ENCODE peak calls at places on chromosomes 3 and 15, in four cellular contexts. One of them, this sample, is unnamed.
A peak's percentile ranks its signal among the peaks of the same experiment; 100 is the strongest.

GRCh38 chr3:157021679-157022078 is 138.3 kb downstream of the CCNL1 start:
- DNase-seq in GM12878: no peak
- DNase-seq in K562: no peak
- DNase-seq in HL-60: no peak
- DNase-seq in this sample: no peak

GRCh38 chr15:70095387-70096214 is 2.1 kb downstream of the TLE3 start:
- DNase-seq in HL-60: no peak
- DNase-seq in GM12878: no peak
- DNase-seq in K562: no peak
- DNase-seq in this sample: no peak

GRCh38 chr3:52225452-52226228 is at the start of gene TLR9:
- DNase-seq in GM12878: peak; percentile 71
- DNase-seq in K562: no peak
- DNase-seq in HL-60: peak; percentile 89
- DNase-seq in this sample: peak; percentile 67

GRCh38 chr3:179108091-179108490 is 36.5 kb upstream of the ZMAT3 start:
- DNase-seq in K562: no peak
- DNase-seq in HL-60: no peak
- DNase-seq in GM12878: no peak
- DNase-seq in this sample: no peak

GRCh38 chr3:12878026-12878636 is 36.8 kb upstream of the RPL32 start:
- DNase-seq in HL-60: no peak
- DNase-seq in GM12878: no peak
- DNase-seq in K562: peak; percentile 52
- DNase-seq in this sample: no peak

GRCh38 chr15:40367038-40367672 is 9.1 kb downstream of the DISP2 start:
- DNase-seq in GM12878: no peak
- DNase-seq in HL-60: no peak
- DNase-seq in K562: no peak
- DNase-seq in this sample: no peak

GRCh38 chr3:141994856-141995255 is 118.4 kb downstream of the ATP1B3 start:
- DNase-seq in K562: no peak
- DNase-seq in HL-60: no peak
- DNase-seq in GM12878: no peak
- DNase-seq in this sample: no peak

GRCh38 chr3:71127463-71128243 is 455.9 kb downstream of the FOXP1 start:
- DNase-seq in GM12878: no peak
- DNase-seq in HL-60: no peak
- DNase-seq in K562: peak; percentile 33
- DNase-seq in this sample: no peak

GRCh38 chr3:58349792-58350626 is 17.3 kb downstream of the PXK start:
- DNase-seq in GM12878: peak; percentile 87
- DNase-seq in K562: no peak
- DNase-seq in HL-60: no peak
- DNase-seq in this sample: peak; percentile 25

GRCh38 chr3:149551500-149551899 is 77.0 kb downstream of the TM4SF4 start:
- DNase-seq in GM12878: no peak
- DNase-seq in HL-60: no peak
- DNase-seq in K562: no peak
- DNase-seq in this sample: no peak

GRCh38 chr15:20294651-20295237 is 246.9 kb downstream of the GOLGA6L6 start:
- DNase-seq in K562: no peak
- DNase-seq in GM12878: no peak
- DNase-seq in HL-60: no peak
- DNase-seq in this sample: no peak

GRCh38 chr3:175146258-175146657 is 287.1 kb downstream of the NAALADL2 start:
- DNase-seq in GM12878: no peak
- DNase-seq in HL-60: no peak
- DNase-seq in K562: no peak
- DNase-seq in this sample: no peak

GRCh38 chr15:58399737-58400136 is 32.1 kb upstream of the LIPC start:
- DNase-seq in K562: peak; percentile 32
- DNase-seq in GM12878: no peak
- DNase-seq in HL-60: no peak
- DNase-seq in this sample: no peak

GRCh38 chr3:153070153-153070868 is 91.7 kb upstream of the RAP2B start:
- DNase-seq in K562: peak; percentile 60
- DNase-seq in HL-60: peak; percentile 94
- DNase-seq in GM12878: no peak
- DNase-seq in this sample: no peak

GRCh38 chr15:92693922-92694331 is 38.4 kb upstream of the FAM174B start:
- DNase-seq in HL-60: no peak
- DNase-seq in K562: peak; percentile 55
- DNase-seq in GM12878: no peak
- DNase-seq in this sample: no peak

GRCh38 chr3:107957506-107957905 is 133.3 kb downstream of the CD47 start:
- DNase-seq in HL-60: no peak
- DNase-seq in GM12878: no peak
- DNase-seq in K562: no peak
- DNase-seq in this sample: no peak

GRCh38 chr15:100853676-100854440 is 25.8 kb upstream of the ALDH1A3 start:
- DNase-seq in HL-60: no peak
- DNase-seq in GM12878: no peak
- DNase-seq in K562: no peak
- DNase-seq in this sample: no peak

GRCh38 chr3:148540266-148540665 is 157.4 kb upstream of the AGTR1 start:
- DNase-seq in GM12878: no peak
- DNase-seq in HL-60: no peak
- DNase-seq in K562: no peak
- DNase-seq in this sample: no peak

GRCh38 chr3:119675188-119675874 is 1.9 kb downstream of the COX17 start:
- DNase-seq in K562: no peak
- DNase-seq in GM12878: no peak
- DNase-seq in HL-60: no peak
- DNase-seq in this sample: no peak

GRCh38 chr15:51349156-51349844 is 7.8 kb downstream of the GLDN start:
- DNase-seq in K562: no peak
- DNase-seq in GM12878: no peak
- DNase-seq in HL-60: no peak
- DNase-seq in this sample: no peak

GRCh38 chr15:31034152-31034551 is 42.7 kb upstream of the MTMR10 start:
- DNase-seq in K562: no peak
- DNase-seq in GM12878: no peak
- DNase-seq in HL-60: no peak
- DNase-seq in this sample: no peak

GRCh38 chr3:101803152-101803782 is 24.3 kb downstream of the NXPE3 start:
- DNase-seq in K562: peak; percentile 72
- DNase-seq in GM12878: no peak
- DNase-seq in HL-60: peak; percentile 41
- DNase-seq in this sample: no peak

GRCh38 chr15:39869858-39870515 is 50.1 kb downstream of the GPR176 start:
- DNase-seq in HL-60: no peak
- DNase-seq in K562: no peak
- DNase-seq in GM12878: no peak
- DNase-seq in this sample: no peak

GRCh38 chr15:47603026-47603425 is 114.3 kb upstream of the SEMA6D start:
- DNase-seq in GM12878: no peak
- DNase-seq in K562: no peak
- DNase-seq in HL-60: no peak
- DNase-seq in this sample: no peak

GRCh38 chr15:42059661-42060476 is 34.5 kb downstream of the PLA2G4D start:
- DNase-seq in K562: peak; percentile 68
- DNase-seq in GM12878: no peak
- DNase-seq in HL-60: no peak
- DNase-seq in this sample: no peak

DNA sequence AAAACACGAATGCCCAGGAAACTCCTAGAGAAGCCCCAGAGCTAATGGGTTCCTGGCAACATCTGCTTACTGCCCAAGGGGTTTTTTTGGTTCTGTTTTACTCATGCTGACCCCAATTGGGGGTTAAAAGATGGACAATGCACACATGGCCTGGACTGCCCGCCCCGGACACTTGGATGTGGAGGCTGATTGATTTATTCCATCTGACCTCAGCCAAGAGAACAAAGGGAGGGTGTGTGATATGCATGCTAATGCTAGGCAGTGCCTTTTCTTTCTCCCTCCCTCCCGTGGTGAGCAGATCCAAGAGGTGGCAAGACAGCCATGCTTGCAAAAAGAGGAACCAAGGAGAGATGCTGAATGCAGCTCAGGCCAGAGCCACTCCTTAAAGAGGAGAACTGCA is 3.3 kb upstream of the LRTM1 start:
- DNase-seq in HL-60: no peak
- DNase-seq in GM12878: no peak
- DNase-seq in K562: no peak
- DNase-seq in this sample: no peak
- TF ChIP-seq SPI1 in HL-60: no peak
- TF ChIP-seq SPI1 in GM12878: no peak
- TF ChIP-seq SPI1 in K562: no peak
- TF ChIP-seq SPI1 in this sample: no peak

GRCh38 chr3:194998948-194999347 is 272.0 kb downstream of the XXYLT1 start:
- DNase-seq in HL-60: no peak
- DNase-seq in K562: no peak
- DNase-seq in GM12878: no peak
- DNase-seq in this sample: no peak

GRCh38 chr3:194996746-194997145 is 274.2 kb downstream of the XXYLT1 start:
- DNase-seq in K562: no peak
- DNase-seq in GM12878: no peak
- DNase-seq in HL-60: no peak
- DNase-seq in this sample: no peak

GRCh38 chr3:194995922-194996321 is 275.0 kb downstream of the XXYLT1 start:
- DNase-seq in K562: no peak
- DNase-seq in GM12878: no peak
- DNase-seq in HL-60: no peak
- DNase-seq in this sample: no peak

GRCh38 chr3:194999491-194999890 is 271.5 kb downstream of the XXYLT1 start:
- DNase-seq in GM12878: no peak
- DNase-seq in K562: no peak
- DNase-seq in HL-60: no peak
- DNase-seq in this sample: no peak

GRCh38 chr3:194998417-194998816 is 272.5 kb downstream of the XXYLT1 start:
- DNase-seq in K562: no peak
- DNase-seq in GM12878: no peak
- DNase-seq in HL-60: no peak
- DNase-seq in this sample: no peak
- TF ChIP-seq SPI1 in K562: no peak
- TF ChIP-seq SPI1 in GM12878: no peak
- TF ChIP-seq SPI1 in HL-60: no peak
- TF ChIP-seq SPI1 in this sample: no peak

GRCh38 chr3:45665101-45665572 is 24.1 kb upstream of the SACM1L start:
- DNase-seq in K562: peak; percentile 92
- DNase-seq in HL-60: peak; percentile 40
- DNase-seq in GM12878: peak; percentile 25
- DNase-seq in this sample: no peak
- TF ChIP-seq SPI1 in K562: no peak
- TF ChIP-seq SPI1 in HL-60: no peak
- TF ChIP-seq SPI1 in GM12878: no peak
- TF ChIP-seq SPI1 in this sample: no peak

GRCh38 chr3:18424213-18424861 is 802 bp downstream of the SATB1 start:
- DNase-seq in HL-60: no peak
- DNase-seq in K562: no peak
- DNase-seq in GM12878: no peak
- DNase-seq in this sample: no peak
- TF ChIP-seq SPI1 in HL-60: no peak
- TF ChIP-seq SPI1 in K562: no peak
- TF ChIP-seq SPI1 in GM12878: no peak
- TF ChIP-seq SPI1 in this sample: no peak

GRCh38 chr3:46858996-46859710 is 4.1 kb downstream of the MYL3 start:
- DNase-seq in K562: no peak
- DNase-seq in GM12878: no peak
- DNase-seq in HL-60: no peak
- DNase-seq in this sample: no peak
- TF ChIP-seq SPI1 in K562: no peak
- TF ChIP-seq SPI1 in GM12878: no peak
- TF ChIP-seq SPI1 in HL-60: no peak
- TF ChIP-seq SPI1 in this sample: no peak

GRCh38 chr3:61996351-61996750 is 377.0 kb downstream of the FEZF2 start:
- DNase-seq in K562: no peak
- DNase-seq in GM12878: no peak
- DNase-seq in HL-60: no peak
- DNase-seq in this sample: no peak
- TF ChIP-seq SPI1 in K562: no peak
- TF ChIP-seq SPI1 in GM12878: no peak
- TF ChIP-seq SPI1 in HL-60: no peak
- TF ChIP-seq SPI1 in this sample: no peak

DNA sequence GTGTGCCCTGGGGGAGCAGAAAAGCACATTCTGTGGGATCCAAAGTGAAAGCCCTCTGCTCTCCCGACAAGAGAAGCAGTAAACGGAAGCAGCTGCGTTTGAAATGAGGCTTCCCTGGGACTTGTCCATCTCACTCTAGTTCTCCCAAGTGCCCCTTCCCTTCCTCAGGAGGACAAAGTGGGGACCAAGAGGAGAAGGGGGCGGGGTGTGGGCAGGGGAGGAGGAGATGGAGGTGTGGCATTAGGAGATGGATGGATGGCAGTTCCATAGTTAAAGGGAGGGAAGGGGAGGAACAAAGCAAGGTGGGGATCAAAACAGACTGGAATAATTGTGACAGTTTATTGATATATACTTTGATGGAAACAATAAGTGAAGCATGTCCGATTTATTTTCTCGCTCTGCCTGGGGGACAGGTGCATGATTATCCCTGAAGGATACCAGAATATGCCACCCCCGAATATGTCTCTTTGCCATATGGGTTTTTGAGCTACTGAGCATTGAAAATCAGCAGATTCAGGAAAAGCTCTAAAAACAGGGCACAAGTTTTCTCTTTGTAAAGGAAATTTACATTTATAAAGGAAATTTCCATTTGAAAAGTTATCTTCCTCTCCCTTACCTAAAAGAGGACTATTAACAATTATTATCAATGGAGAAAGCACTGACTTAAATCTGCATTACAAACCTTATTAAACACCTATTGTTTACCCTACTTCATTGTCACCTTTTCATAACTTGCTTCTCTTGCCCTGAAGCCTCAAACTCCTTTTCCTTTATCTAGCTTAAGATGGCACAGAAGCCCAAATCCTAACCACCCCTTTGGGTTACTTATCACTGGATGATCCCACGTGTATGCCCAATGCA is 58.9 kb upstream of the DAZL start:
- DNase-seq in HL-60: no peak
- DNase-seq in GM12878: no peak
- DNase-seq in K562: no peak
- DNase-seq in this sample: no peak
- TF ChIP-seq SPI1 in HL-60: no peak
- TF ChIP-seq SPI1 in GM12878: no peak
- TF ChIP-seq SPI1 in K562: no peak
- TF ChIP-seq SPI1 in this sample: no peak

GRCh38 chr3:17052348-17052747 is 167.6 kb downstream of the PLCL2 start:
- DNase-seq in GM12878: no peak
- DNase-seq in K562: no peak
- DNase-seq in HL-60: no peak
- DNase-seq in this sample: no peak
- TF ChIP-seq SPI1 in GM12878: peak; percentile 93
- TF ChIP-seq SPI1 in K562: no peak
- TF ChIP-seq SPI1 in HL-60: no peak
- TF ChIP-seq SPI1 in this sample: peak; percentile 95

GRCh38 chr3:72888546-72889309 is 882 bp downstream of the GXYLT2 start:
- DNase-seq in GM12878: no peak
- DNase-seq in HL-60: no peak
- DNase-seq in K562: peak; percentile 24
- DNase-seq in this sample: no peak
- TF ChIP-seq SPI1 in GM12878: no peak
- TF ChIP-seq SPI1 in HL-60: no peak
- TF ChIP-seq SPI1 in K562: no peak
- TF ChIP-seq SPI1 in this sample: no peak

This sample was measured in GM12891.